ENCODE peak calls at places on chromosomes 1 and 21, in eight cellular contexts. F, Y, S, G, X, T, N and M are unnamed samples.

GRCh38 chr1:64293820-64294219 is 90.4 kb downstream of the UBE2U start:
- DNase-seq in X (no peak), T (no peak), F (no peak), Y (no peak), N (no peak), G (no peak), S (no peak), M (no peak)

GRCh38 chr1:24111264-24111997 is 504 bp downstream of the MYOM3 start:
- DNase-seq in X (no peak), G (no peak), F (no peak), T (no peak), S (no peak), N (no peak), Y (peak; percentile 59), M (no peak)

GRCh38 chr1:209823143-209824041 is 4.4 kb upstream of the UTP25 start:
- DNase-seq in S (no peak), X (no peak), G (peak; percentile 78), F (no peak), N (peak; percentile 19), T (peak; percentile 42), Y (no peak), M (no peak)

GRCh38 chr1:47181095-47181954 is 8.5 kb downstream of the PDZK1IP1 start:
- DNase-seq in N (no peak), F (no peak), G (no peak), T (no peak), X (no peak), Y (no peak), S (no peak), M (no peak)

GRCh38 chr21:37914211-37914900 is 1.9 kb downstream of the KCNJ6 start:
- DNase-seq in G (peak; percentile 22), F (no peak), S (no peak), N (no peak), T (no peak), X (no peak), Y (no peak), M (no peak)

GRCh38 chr1:247337250-247337746 is 5.6 kb upstream of the ZNF496 start:
- DNase-seq in X (no peak), F (no peak), N (no peak), T (no peak), Y (no peak), S (no peak), G (peak; percentile 28), M (no peak)

GRCh38 chr1:208007938-208008342 is 97.0 kb upstream of the CD34 start:
- DNase-seq in X (no peak), S (no peak), G (peak; percentile 61), T (no peak), F (no peak), N (no peak), Y (no peak), M (no peak)

GRCh38 chr1:119885903-119886783 is 10.2 kb downstream of the ADAM30 start:
- DNase-seq in S (no peak), G (peak; percentile 39), N (peak; percentile 77), X (peak; percentile 69), T (peak; percentile 18), Y (peak; percentile 47), F (peak; percentile 59), M (peak; percentile 63)

GRCh38 chr1:229407206-229408026 is 26.5 kb downstream of the ACTA1 start:
- DNase-seq in T (no peak), N (no peak), S (no peak), Y (peak; percentile 39), G (no peak), F (no peak), X (no peak), M (no peak)

GRCh38 chr1:173561263-173561662 is 41.6 kb downstream of the SLC9C2 start:
- DNase-seq in S (no peak), X (no peak), N (no peak), G (no peak), Y (no peak), T (no peak), F (no peak), M (no peak)

GRCh38 chr1:182674346-182675246 is 9.8 kb downstream of the RGS8 start:
- DNase-seq in Y (no peak), G (no peak), F (peak; percentile 36), X (no peak), N (no peak), T (no peak), S (no peak), M (peak; percentile 52)

GRCh38 chr1:211497489-211498045 is 5.6 kb upstream of the RD3 start:
- DNase-seq in S (no peak), F (no peak), N (no peak), X (no peak), T (no peak), Y (no peak), G (no peak), M (no peak)

GRCh38 chr1:46580140-46580903 is 23.7 kb downstream of the MKNK1 start:
- DNase-seq in S (no peak), T (no peak), F (no peak), G (peak; percentile 13), X (no peak), Y (no peak), N (no peak), M (no peak)

GRCh38 chr1:213051127-213051880 is at the start of gene RPS6KC1:
- DNase-seq in N (peak; percentile 80), X (peak; percentile 86), T (peak; percentile 92), Y (peak; percentile 90), S (no peak), F (peak; percentile 59), G (peak; percentile 75), M (peak; percentile 78)

DNA sequence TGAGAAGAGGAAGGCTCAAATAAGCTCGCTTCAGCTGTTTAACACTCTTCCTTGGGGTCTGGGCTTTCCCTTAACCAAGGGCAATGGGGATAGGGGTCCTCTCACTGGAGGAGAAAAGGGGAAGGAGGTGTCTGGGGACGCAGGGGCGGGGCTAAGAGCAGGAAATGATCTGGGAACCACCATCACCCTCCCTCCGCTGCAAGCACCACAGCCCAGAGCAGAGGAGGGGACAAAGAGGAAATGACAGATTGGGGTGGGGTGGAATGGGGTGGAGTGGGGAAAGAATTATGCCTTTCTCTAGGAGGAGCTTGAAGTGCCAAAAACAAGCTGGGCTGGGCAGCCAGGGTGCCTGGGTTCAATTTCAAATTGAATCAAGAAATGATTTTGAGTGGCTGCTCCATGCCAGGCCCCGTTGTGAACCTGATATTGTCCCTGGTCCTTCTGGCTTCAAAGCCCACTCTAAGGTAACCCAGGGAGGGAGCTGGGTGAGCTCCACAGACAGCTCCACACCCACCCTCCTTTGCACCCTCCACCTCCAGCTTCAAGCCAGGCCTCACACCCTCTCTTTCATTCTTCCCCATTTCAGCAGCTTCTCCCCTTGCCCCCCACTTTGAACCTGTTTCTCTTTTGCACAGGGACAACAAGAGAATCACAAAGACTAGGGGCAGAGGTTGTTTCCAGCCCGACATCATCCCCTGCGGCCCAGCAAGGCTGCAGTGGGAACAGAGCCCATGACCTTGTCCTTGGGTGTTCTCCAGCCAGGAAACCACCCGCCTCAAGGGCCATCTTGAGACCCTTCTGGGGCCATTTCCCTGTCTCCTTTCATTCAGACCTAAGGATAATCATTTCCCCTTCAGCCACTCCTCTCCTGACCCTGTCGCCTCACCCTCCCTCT is 1.1 kb downstream of the ARHGAP30 start:
- DNase-seq in S (peak; percentile 86), F (peak; percentile 49), G (no peak), X (peak; percentile 78), Y (peak; percentile 75), T (no peak), N (no peak), M (no peak)
- H3K4me1 ChIP-seq in S (peaks cover 20% of the 10 kb centered on the region), F (no peaks in the 10 kb centered on the region), G (no peaks in the 10 kb centered on the region), X (peaks cover 6% of the 10 kb centered on the region), Y (no peaks in the 10 kb centered on the region), T (peaks cover 13% of the 10 kb centered on the region), N (no peaks in the 10 kb centered on the region), M (no peaks in the 10 kb centered on the region)

GRCh38 chr1:17577907-17578297 is 38.4 kb downstream of the ARHGEF10L start:
- DNase-seq in T (no peak), S (no peak), X (no peak), Y (no peak), G (no peak), N (no peak), F (no peak), M (no peak)
- H3K4me3 ChIP-seq in T (no peak overlapping the region), S (no peak overlapping the region), X (no peak overlapping the region), Y (no peak overlapping the region), G (no peak overlapping the region), N (no peak overlapping the region), F (no peak overlapping the region), M (no peak overlapping the region)

DNA sequence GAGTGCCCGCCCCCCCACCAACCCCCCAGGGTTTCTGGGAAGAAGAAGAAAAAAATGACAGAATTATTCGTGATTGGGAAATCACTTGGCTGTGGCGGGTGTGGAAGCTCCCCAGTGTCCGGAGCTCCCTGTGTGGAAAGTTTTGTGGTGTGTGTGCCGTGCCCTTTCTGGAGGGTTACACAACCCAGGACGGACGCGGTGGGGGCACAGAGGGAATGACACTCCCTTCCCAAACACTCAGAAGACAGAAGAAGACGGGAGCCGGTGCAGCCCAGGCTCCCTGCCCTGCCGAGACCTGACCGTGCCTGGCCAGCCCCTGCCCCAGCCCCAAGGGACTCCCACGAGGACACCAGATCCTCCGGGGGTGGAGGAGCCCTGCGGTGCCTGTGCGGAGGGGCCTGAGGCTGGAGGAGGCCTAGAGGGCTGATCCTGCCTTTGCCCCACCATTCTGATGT is 33.0 kb upstream of the ADARB1 start:
- DNase-seq in Y (peak; percentile 78), X (peak; percentile 61), T (no peak), S (no peak), N (peak; percentile 23), G (peak; percentile 78), F (peak; percentile 91), M (peak; percentile 61)
- TF ChIP-seq POLR2A in Y (no peak), X (no peak), T (no peak), S (no peak), N (no peak), G (no peak), F (no peak), M (no peak)

GRCh38 chr1:39412079-39412478 is 79.4 kb upstream of the BMP8A start:
- DNase-seq in G (no peak), T (no peak), X (no peak), N (no peak), S (no peak), F (no peak), Y (no peak), M (no peak)
- H3K4me1 ChIP-seq in G (peaks cover 36% of the 10 kb centered on the region), T (peaks cover 53% of the 10 kb centered on the region), X (peaks cover 60% of the 10 kb centered on the region), N (peaks cover 67% of the 10 kb centered on the region), S (peaks cover 33% of the 10 kb centered on the region), F (peaks cover 49% of the 10 kb centered on the region), Y (peaks cover 58% of the 10 kb centered on the region), M (peaks cover 28% of the 10 kb centered on the region)

GRCh38 chr1:66300986-66301451 is 232.9 kb upstream of the SGIP1 start:
- DNase-seq in S (peak; percentile 53), T (no peak), N (no peak), X (no peak), Y (no peak), G (peak; percentile 59), F (peak; percentile 12), M (no peak)
- H3K4me3 ChIP-seq in S (peak overlapping the region; percentile 56), T (no peak overlapping the region), N (no peak overlapping the region), X (no peak overlapping the region), Y (peak overlapping the region; percentile 31), G (peak overlapping the region; percentile 22), F (peak overlapping the region; percentile 19), M (no peak overlapping the region)

DNA sequence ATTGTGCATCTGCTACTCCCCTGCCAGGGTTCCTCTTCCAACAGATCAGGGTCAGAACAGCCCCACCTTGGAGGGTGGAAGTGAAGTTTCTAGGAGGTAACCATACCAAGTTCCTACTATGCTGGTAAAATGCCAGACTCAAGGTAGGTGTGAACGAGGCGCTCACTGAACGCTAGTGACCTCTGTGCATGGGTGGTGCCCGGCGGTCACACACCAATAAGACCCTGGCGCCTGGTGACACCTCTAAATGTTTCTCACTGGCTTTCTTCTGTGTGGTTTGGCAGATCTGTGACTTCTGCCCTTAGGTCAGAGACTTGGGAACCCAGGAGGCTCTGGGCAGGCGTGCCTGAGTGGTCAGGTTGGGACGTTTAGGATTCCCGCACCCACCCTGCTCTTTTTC is 55.9 kb downstream of the TMCO4 start:
- DNase-seq in T (no peak), F (no peak), G (no peak), Y (no peak), S (no peak), X (no peak), N (no peak), M (no peak)
- TF ChIP-seq POLR2A in T (no peak), F (no peak), G (no peak), Y (no peak), S (no peak), X (no peak), N (no peak), M (no peak)